ENCODE peak calls at places on chromosome 12, in five cellular contexts. C is OCI-LY7, Y is hepatocyte, O is neural progenitor cell, F is A549. N is an unnamed sample.

GRCh38 chr12:118946256-118946655 is 35.1 kb upstream of the SRRM4 start:
- DNase-seq in F (no peak), Y (no peak), O (no peak), C (no peak), N (no peak)

GRCh38 chr12:26803552-26803951 is 29.4 kb downstream of the ITPR2 start:
- DNase-seq in O (no peak), Y (no peak), F (no peak), C (no peak), N (no peak)

GRCh38 chr12:77741974-77742517 is 88.6 kb upstream of the NAV3 start:
- DNase-seq in O (no peak), C (no peak), F (no peak), Y (no peak), N (no peak)

GRCh38 chr12:66678640-66679268 is at the start of gene GRIP1:
- DNase-seq in C (no peak), Y (no peak), F (no peak), O (peak), N (no peak)

GRCh38 chr12:100591979-100592378 is 18.5 kb downstream of the GAS2L3 start:
- DNase-seq in C (no peak), F (no peak), Y (no peak), O (no peak), N (no peak)

GRCh38 chr12:91182664-91183455 is at the start of gene DCN:
- DNase-seq in O (no peak), F (no peak), C (no peak), Y (no peak), N (no peak)

GRCh38 chr12:11661491-11662085 is 12.1 kb downstream of the ETV6 start:
- DNase-seq in Y (no peak), O (no peak), F (no peak), C (no peak), N (no peak)

GRCh38 chr12:48882972-48883304 is 17.3 kb upstream of the RND1 start:
- DNase-seq in Y (no peak), C (no peak), O (no peak), F (no peak), N (no peak)

GRCh38 chr12:129788506-129788905 is 115.3 kb downstream of the TMEM132D start:
- DNase-seq in F (no peak), O (no peak), C (no peak), Y (no peak), N (no peak)

GRCh38 chr12:64237382-64237781 is 15.3 kb upstream of the KICS2 start:
- DNase-seq in Y (no peak), F (no peak), O (no peak), C (no peak), N (no peak)

GRCh38 chr12:104736307-104736706 is 221.8 kb downstream of the SLC41A2 start:
- DNase-seq in C (no peak), O (no peak), F (no peak), Y (peak), N (no peak)

GRCh38 chr12:109673379-109673778 is 40.2 kb upstream of the FAM222A start:
- DNase-seq in O (no peak), C (no peak), F (no peak), Y (no peak), N (no peak)

GRCh38 chr12:14776236-14776959 is 26.9 kb downstream of the WBP11 start:
- DNase-seq in Y (no peak), F (no peak), C (peak), O (no peak), N (no peak)

GRCh38 chr12:91732086-91732485 is 413.6 kb downstream of the BTG1 start:
- DNase-seq in C (no peak), O (no peak), Y (no peak), F (no peak), N (no peak)

DNA sequence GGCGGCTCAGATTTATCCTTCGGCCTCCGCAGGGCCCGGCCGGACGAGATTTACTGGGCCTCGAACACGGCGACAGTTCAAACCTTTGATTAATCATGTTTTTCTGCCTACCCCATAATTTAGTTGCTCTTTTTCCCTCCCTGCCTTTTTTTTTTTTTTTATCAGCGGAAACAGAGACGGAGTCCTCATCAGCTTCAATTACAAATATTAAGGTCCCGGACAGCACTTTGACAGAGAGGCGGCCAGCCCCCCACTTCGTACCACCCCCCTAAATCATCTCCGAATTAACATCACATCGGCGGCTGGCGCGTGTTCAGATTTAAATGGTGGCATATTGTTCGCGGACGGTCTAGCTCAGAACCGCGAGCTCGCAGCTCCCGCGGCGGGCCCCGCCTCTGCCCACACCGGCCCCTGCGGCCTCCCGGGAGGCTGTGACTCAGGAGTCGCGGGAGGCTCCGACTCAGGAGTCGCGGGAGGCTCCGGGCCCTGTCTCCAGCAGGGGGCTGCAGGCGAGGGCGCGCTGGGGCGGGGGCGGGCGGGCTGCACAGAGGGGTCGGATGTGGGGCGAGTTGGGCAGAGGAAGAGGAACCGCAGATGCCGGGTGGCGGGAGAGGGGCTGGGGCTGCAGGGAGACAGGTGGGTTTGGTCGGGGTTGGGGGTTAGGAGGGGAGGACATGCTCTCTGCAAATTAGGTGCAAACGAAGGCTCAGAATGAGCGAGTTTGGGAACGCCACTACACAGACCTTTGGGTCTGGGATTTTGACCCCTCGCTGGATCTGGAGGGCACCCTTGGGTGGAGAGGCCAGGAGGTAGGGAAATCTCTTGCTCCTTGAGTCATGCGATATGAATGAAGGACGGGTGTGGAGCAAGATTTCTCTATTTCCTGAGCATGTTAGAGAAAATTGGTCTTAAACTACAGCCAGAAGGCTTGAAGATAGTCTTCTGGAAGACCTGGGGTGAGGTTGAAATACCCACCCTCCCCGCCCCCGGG is 19.6 kb upstream of the ATP5MC2 start:
- DNase-seq in Y (peak), O (peak), F (peak), C (no peak), N (peak)
- H3K4me2 ChIP-seq in Y (peak), O (peak), F (peak), C (no peak), N (no peak)

DNA sequence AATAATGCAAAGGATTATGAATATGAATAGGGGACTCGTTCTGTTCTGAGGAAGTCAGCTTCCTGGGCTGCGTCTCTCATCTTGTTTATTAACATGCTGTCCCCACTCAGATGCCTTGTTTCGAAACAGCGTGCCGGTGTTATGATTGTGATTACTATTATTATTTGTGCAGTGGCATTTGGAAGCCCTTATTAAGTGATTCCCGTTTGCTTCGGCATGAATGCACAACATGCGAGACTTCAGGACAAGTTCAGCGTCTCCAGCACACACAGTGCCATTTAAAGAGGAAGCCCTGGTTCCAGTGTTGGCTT is 181.1 kb downstream of the AACS start:
- DNase-seq in O (no peak), C (no peak), F (no peak), Y (no peak), N (no peak)
- H3K4me2 ChIP-seq in O (no peak), C (no peak), F (peak), Y (no peak), N (no peak)

GRCh38 chr12:120720234-120720968 is 5.2 kb upstream of the ACADS start:
- DNase-seq in C (no peak), Y (peak), O (no peak), F (no peak), N (peak)
- H3K4me2 ChIP-seq in C (no peak), Y (peak), O (no peak), F (no peak), N (peak)

DNA sequence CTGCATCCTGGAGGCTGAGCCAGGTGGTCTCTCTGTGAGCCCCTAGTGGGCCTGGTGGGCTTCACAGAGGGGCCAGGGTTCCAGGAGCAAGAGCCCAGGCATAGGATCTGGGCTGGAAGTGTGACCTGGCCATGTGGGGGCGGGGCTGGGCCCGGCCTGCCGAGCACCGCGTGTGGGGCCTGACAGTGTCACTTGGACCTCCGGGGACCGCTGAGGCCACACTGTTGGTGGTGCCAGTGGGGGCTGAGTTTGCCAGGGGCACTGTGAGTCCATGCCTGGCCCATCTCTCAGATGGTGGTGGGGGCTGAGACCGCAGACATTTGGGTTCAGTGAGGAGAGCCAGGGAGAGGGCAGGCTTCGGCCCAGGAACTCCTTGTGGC is 5.2 kb downstream of the FBRSL1 start:
- DNase-seq in O (no peak), F (no peak), C (no peak), Y (no peak), N (no peak)
- H3K4me2 ChIP-seq in O (no peak), F (no peak), C (no peak), Y (peak), N (peak)

N was measured in K562.